ENCODE peak calls at places on chromosomes 13 and 19, in eight cellular contexts. Z is fibroblast of lung, X is IMR-90, R is left ventricle myocardium inferior, J is endothelial cell of umbilical vein, C is suprapubic skin, L is psoas muscle, G is cardiac muscle cell. M is an unnamed sample. For H3K9me3, the result is how much of the 10 kb centered on the place peaks cover.

GRCh38 chr19:7869910-7870511 is 4.2 kb downstream of the PRR36 start:
- DNase-seq in L (peak), G (peak), X (peak), J (peak), R (no peak), C (no peak), Z (no peak), M (no peak)

GRCh38 chr13:102771298-102772041 is 2.1 kb downstream of the TEX30 start:
- DNase-seq in C (no peak), X (no peak), R (no peak), G (no peak), J (no peak), L (no peak), Z (no peak), M (no peak)

GRCh38 chr13:99895428-99895998 is 76.1 kb downstream of the ZIC5 start:
- DNase-seq in J (peak), X (no peak), C (no peak), L (no peak), Z (no peak), G (no peak), R (no peak), M (no peak)

GRCh38 chr13:112623051-112623711 is 35.2 kb upstream of the TUBGCP3 start:
- DNase-seq in C (no peak), G (no peak), L (no peak), Z (no peak), X (no peak), R (no peak), J (no peak), M (no peak)

GRCh38 chr13:65892859-65893258 is 1337.3 kb downstream of the PCDH9 start:
- DNase-seq in R (no peak), Z (no peak), C (no peak), J (peak), G (no peak), X (peak), L (no peak), M (no peak)

GRCh38 chr19:3509566-3509989 is 3.5 kb downstream of the FZR1 start:
- DNase-seq in J (no peak), L (no peak), Z (peak), C (no peak), G (no peak), R (no peak), X (peak), M (no peak)

GRCh38 chr13:108120332-108120731 is 95.0 kb downstream of the LIG4 start:
- DNase-seq in G (no peak), J (no peak), C (no peak), R (no peak), Z (no peak), X (no peak), L (no peak), M (no peak)

GRCh38 chr13:32164622-32165268 is 133.2 kb downstream of the FRY start:
- DNase-seq in R (no peak), C (no peak), J (peak), G (peak), L (no peak), Z (peak), X (peak), M (no peak)

GRCh38 chr19:22422220-22422619 is at the start of gene ZNF98:
- DNase-seq in R (peak), L (peak), X (no peak), J (no peak), G (no peak), Z (no peak), C (no peak), M (peak)

GRCh38 chr13:98451676-98452105 is 125.2 kb downstream of the STK24 start:
- DNase-seq in X (peak), Z (peak), G (no peak), R (peak), C (no peak), J (no peak), L (peak), M (peak)

GRCh38 chr19:7010722-7011593 is 10.3 kb downstream of the MBD3L2B start:
- DNase-seq in C (no peak), X (no peak), G (no peak), R (no peak), J (no peak), Z (no peak), L (no peak), M (no peak)

GRCh38 chr13:110450016-110450900 is 111.3 kb downstream of the RAB20 start:
- DNase-seq in R (no peak), C (no peak), G (no peak), J (no peak), X (no peak), Z (no peak), L (no peak), M (no peak)

GRCh38 chr19:31676271-31677004 is 327.2 kb upstream of the TSHZ3 start:
- DNase-seq in C (no peak), X (no peak), R (no peak), Z (peak), L (no peak), J (no peak), G (peak), M (no peak)

GRCh38 chr13:67224148-67224846 is 5.8 kb downstream of the PCDH9 start:
- DNase-seq in X (peak), Z (peak), C (peak), J (peak), R (peak), L (peak), G (peak), M (peak)
- H3K27ac ChIP-seq in X (no peak), Z (no peak), C (no peak), J (no peak), R (peak), L (no peak), G (no peak), M (no peak)

DNA sequence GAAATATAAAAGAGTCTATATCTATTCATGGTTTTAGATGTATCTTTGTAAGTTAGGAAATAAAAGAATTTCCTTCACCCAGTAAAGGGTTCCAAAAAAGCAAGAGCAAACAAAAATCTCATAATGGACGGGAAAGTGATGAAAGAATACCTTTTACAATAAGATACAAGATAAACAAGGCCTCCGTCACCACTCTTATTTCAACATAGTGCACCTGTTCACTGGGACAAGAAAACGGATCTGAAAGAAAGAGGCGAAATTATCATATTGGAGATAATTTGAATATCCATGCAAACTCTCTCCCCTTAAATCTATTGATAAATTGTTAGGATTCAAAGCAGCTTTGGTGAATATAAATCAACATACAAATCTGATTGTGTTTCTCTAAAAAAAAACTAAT is 877 bp upstream of the NLRP11 start:
- DNase-seq in Z (no peak), G (no peak), J (no peak), R (no peak), L (no peak), C (no peak), X (no peak), M (no peak)
- H3K9me3 ChIP-seq in Z (under half), G (under half), J (under half), R (under half), L (under half), C (under half), X (under half), M (under half)

DNA sequence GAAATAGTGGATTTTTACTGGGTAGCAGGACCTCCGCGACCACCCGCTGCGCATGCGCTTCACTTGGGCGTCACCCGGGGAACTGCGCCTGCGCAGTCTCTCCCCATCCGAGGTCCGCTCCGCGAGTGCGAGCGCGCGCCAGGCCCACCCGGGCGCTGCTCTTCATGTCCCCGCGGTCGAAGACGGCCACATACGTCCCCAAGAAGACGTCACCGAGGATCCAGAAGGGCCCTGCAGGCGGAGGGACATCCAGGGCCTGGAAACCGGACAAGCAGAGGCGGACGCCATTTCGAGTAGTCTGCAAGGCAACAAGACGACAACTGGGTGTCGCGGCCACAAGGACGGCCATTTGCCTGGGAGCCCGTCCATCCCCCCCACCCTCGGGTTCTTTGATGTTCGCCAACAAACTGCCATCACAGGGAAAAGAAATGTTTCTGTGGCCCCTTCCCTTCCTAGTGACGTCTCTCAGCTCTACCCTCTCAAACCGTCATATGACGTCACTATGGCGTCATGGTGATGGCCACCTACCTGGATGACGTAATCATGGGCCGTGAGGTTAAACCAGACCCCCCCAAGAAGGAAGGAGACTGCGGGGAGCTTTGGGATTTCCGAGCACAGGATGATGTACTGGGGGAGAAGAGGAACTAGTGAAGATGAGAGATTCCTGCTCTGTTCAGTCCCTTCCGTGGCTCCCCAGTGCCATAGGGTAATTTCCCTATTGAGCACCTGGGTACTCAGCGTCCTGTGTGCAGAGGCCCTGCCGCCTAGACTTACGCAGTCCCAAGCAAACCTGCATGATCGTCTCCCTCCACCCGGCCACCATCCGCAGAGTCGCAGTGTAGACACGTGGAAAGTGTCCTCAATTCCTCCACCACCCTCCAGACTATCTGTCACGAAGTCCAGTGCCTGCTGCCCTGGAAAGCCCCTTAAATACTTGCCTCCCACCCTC is 6.7 kb downstream of the NAPSA start:
- DNase-seq in Z (peak), R (peak), X (peak), L (peak), J (peak), C (no peak), G (no peak), M (peak)
- H3K27ac ChIP-seq in Z (no peak), R (peak), X (no peak), L (peak), J (no peak), C (no peak), G (no peak), M (no peak)

GRCh38 chr19:15615526-15615925 is 508 bp downstream of the CYP4F8 start:
- DNase-seq in X (no peak), Z (no peak), J (no peak), L (no peak), G (no peak), C (no peak), R (no peak), M (no peak)
- H3K9me3 ChIP-seq in X (under half), Z (under half), J (under half), L (under half), G (under half), C (under half), R (under half), M (under half)

DNA sequence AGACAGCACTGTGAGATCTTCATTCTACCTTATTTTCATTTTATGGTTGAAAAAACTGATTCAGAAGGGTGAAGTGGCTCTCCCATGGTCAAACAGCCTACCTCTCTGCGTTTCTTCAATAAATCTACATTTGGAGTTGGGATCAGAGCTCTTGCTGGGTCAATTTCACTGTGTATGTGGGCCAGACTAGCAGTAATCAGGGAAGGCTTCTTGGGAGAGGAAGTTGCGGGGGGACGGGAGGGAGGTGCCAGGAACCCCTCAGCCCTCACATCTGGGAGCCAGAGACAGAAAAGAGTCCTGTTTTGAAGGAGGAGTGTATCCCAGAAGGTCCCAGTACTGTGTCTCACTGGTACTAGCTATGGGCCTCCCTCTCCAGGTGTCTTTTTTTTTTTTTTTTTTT is 925 bp downstream of the KXD1 start:
- DNase-seq in C (no peak), R (no peak), Z (no peak), J (peak), X (no peak), L (no peak), G (no peak), M (no peak)
- H3K27ac ChIP-seq in C (peak), R (peak), Z (peak), J (peak), X (peak), L (peak), G (peak), M (peak)

DNA sequence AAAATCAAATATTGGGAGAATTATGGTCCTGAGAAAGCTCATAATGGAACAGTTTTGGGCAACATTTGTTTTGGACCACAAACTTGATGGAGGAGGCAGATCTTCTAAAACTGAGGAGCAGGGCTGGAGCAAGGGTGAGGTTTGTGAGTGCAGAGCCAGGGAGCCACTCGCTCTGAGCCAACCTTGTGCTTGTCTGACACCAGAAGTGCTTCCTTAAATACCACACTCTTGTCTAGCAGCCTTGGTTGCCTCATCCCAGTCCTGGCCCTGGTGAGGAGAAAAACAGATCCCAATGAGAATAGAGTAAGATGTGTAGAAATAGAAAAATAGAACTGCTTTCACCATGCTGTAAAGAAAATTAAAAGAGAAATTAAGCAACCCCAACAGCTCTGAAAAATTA is 6.7 kb downstream of the ZNF317 start:
- DNase-seq in R (no peak), C (no peak), X (no peak), L (no peak), J (no peak), G (no peak), Z (no peak), M (no peak)
- H3K9me3 ChIP-seq in R (under half), C (under half), X (under half), L (under half), J (under half), G (under half), Z (under half), M (under half)

GRCh38 chr13:52125547-52125946 is 3.3 kb downstream of the NEK5 start:
- DNase-seq in X (no peak), G (no peak), C (no peak), J (no peak), L (no peak), Z (no peak), R (no peak), M (no peak)
- H3K27ac ChIP-seq in X (no peak), G (no peak), C (no peak), J (no peak), L (no peak), Z (no peak), R (no peak), M (no peak)

GRCh38 chr19:56603829-56604228 is 8.7 kb downstream of the ZNF71 start:
- DNase-seq in Z (peak), R (no peak), X (peak), L (no peak), J (no peak), C (no peak), G (no peak), M (no peak)
- H3K9me3 ChIP-seq in Z (under half), R (half or more), X (half or more), L (half or more), J (under half), C (under half), G (under half), M (under half)

GRCh38 chr19:46416077-46416709 is 2.8 kb upstream of the CCDC8 start:
- DNase-seq in J (peak), L (peak), R (peak), X (peak), C (no peak), G (peak), Z (peak), M (peak)
- H3K27ac ChIP-seq in J (no peak), L (no peak), R (peak), X (peak), C (peak), G (peak), Z (no peak), M (no peak)